ENCODE peak calls at places on chromosomes 13 and 19, in six cellular contexts. One of them, this sample, is unnamed.

GRCh38 chr19:32789429-32789828 is 69.9 kb downstream of the TDRD12 start:
- DNase-seq in fibroblast of lung: no peak
- DNase-seq in effector memory CD4-positive, alpha-beta T cell: no peak
- DNase-seq in naive thymus-derived CD4-positive, alpha-beta T cell: no peak
- DNase-seq in mesendoderm: no peak
- DNase-seq in sigmoid colon: no peak
- DNase-seq in this sample: no peak

GRCh38 chr13:57672168-57672567 is 40.6 kb downstream of the PCDH17 start:
- DNase-seq in naive thymus-derived CD4-positive, alpha-beta T cell: no peak
- DNase-seq in mesendoderm: no peak
- DNase-seq in effector memory CD4-positive, alpha-beta T cell: no peak
- DNase-seq in sigmoid colon: no peak
- DNase-seq in fibroblast of lung: no peak
- DNase-seq in this sample: no peak

GRCh38 chr19:5434970-5435641 is 20.1 kb upstream of the ZNRF4 start:
- DNase-seq in fibroblast of lung: peak
- DNase-seq in effector memory CD4-positive, alpha-beta T cell: no peak
- DNase-seq in mesendoderm: peak
- DNase-seq in naive thymus-derived CD4-positive, alpha-beta T cell: no peak
- DNase-seq in sigmoid colon: no peak
- DNase-seq in this sample: no peak

GRCh38 chr13:29925457-29925856 is 75.0 kb upstream of the UBL3 start:
- DNase-seq in sigmoid colon: peak
- DNase-seq in fibroblast of lung: peak
- DNase-seq in effector memory CD4-positive, alpha-beta T cell: no peak
- DNase-seq in naive thymus-derived CD4-positive, alpha-beta T cell: no peak
- DNase-seq in mesendoderm: no peak
- DNase-seq in this sample: peak

GRCh38 chr19:48341006-48341405 is 15.7 kb downstream of the EMP3 start:
- DNase-seq in naive thymus-derived CD4-positive, alpha-beta T cell: no peak
- DNase-seq in fibroblast of lung: no peak
- DNase-seq in mesendoderm: no peak
- DNase-seq in effector memory CD4-positive, alpha-beta T cell: no peak
- DNase-seq in sigmoid colon: no peak
- DNase-seq in this sample: no peak

GRCh38 chr13:65090191-65090590 is 2139.9 kb downstream of the PCDH9 start:
- DNase-seq in sigmoid colon: no peak
- DNase-seq in mesendoderm: no peak
- DNase-seq in naive thymus-derived CD4-positive, alpha-beta T cell: no peak
- DNase-seq in fibroblast of lung: no peak
- DNase-seq in effector memory CD4-positive, alpha-beta T cell: no peak
- DNase-seq in this sample: no peak

GRCh38 chr13:94217370-94217769 is 262.1 kb downstream of the DCT start:
- DNase-seq in naive thymus-derived CD4-positive, alpha-beta T cell: no peak
- DNase-seq in fibroblast of lung: no peak
- DNase-seq in mesendoderm: no peak
- DNase-seq in sigmoid colon: no peak
- DNase-seq in effector memory CD4-positive, alpha-beta T cell: no peak
- DNase-seq in this sample: no peak

GRCh38 chr19:4399871-4400768 is at the start of gene SH3GL1:
- DNase-seq in mesendoderm: peak
- DNase-seq in effector memory CD4-positive, alpha-beta T cell: peak
- DNase-seq in sigmoid colon: peak
- DNase-seq in fibroblast of lung: peak
- DNase-seq in naive thymus-derived CD4-positive, alpha-beta T cell: peak
- DNase-seq in this sample: peak

GRCh38 chr13:103324641-103325040 is 258.4 kb upstream of the SLC10A2 start:
- DNase-seq in naive thymus-derived CD4-positive, alpha-beta T cell: no peak
- DNase-seq in mesendoderm: no peak
- DNase-seq in sigmoid colon: no peak
- DNase-seq in fibroblast of lung: no peak
- DNase-seq in effector memory CD4-positive, alpha-beta T cell: no peak
- DNase-seq in this sample: no peak

GRCh38 chr13:52837850-52838249 is 10.6 kb downstream of the PCDH8 start:
- DNase-seq in fibroblast of lung: no peak
- DNase-seq in sigmoid colon: no peak
- DNase-seq in naive thymus-derived CD4-positive, alpha-beta T cell: no peak
- DNase-seq in mesendoderm: peak
- DNase-seq in effector memory CD4-positive, alpha-beta T cell: no peak
- DNase-seq in this sample: no peak

GRCh38 chr19:57620673-57621348 is 6.8 kb downstream of the ZNF134 start:
- DNase-seq in fibroblast of lung: peak
- DNase-seq in naive thymus-derived CD4-positive, alpha-beta T cell: no peak
- DNase-seq in sigmoid colon: no peak
- DNase-seq in effector memory CD4-positive, alpha-beta T cell: no peak
- DNase-seq in mesendoderm: peak
- DNase-seq in this sample: no peak

GRCh38 chr19:46559203-46559602 is 41.9 kb upstream of the CALM3 start:
- DNase-seq in effector memory CD4-positive, alpha-beta T cell: no peak
- DNase-seq in mesendoderm: no peak
- DNase-seq in sigmoid colon: no peak
- DNase-seq in fibroblast of lung: no peak
- DNase-seq in naive thymus-derived CD4-positive, alpha-beta T cell: no peak
- DNase-seq in this sample: no peak

GRCh38 chr13:111317042-111317550 is 3.3 kb upstream of the TEX29 start:
- DNase-seq in fibroblast of lung: no peak
- DNase-seq in naive thymus-derived CD4-positive, alpha-beta T cell: no peak
- DNase-seq in effector memory CD4-positive, alpha-beta T cell: no peak
- DNase-seq in mesendoderm: no peak
- DNase-seq in sigmoid colon: no peak
- DNase-seq in this sample: no peak

GRCh38 chr13:21075303-21076264 is 14.2 kb upstream of the LATS2 start:
- DNase-seq in mesendoderm: peak
- DNase-seq in effector memory CD4-positive, alpha-beta T cell: no peak
- DNase-seq in naive thymus-derived CD4-positive, alpha-beta T cell: peak
- DNase-seq in fibroblast of lung: peak
- DNase-seq in sigmoid colon: peak
- DNase-seq in this sample: peak

GRCh38 chr13:70703755-70704154 is 595.5 kb upstream of the KLHL1 start:
- DNase-seq in effector memory CD4-positive, alpha-beta T cell: no peak
- DNase-seq in naive thymus-derived CD4-positive, alpha-beta T cell: no peak
- DNase-seq in mesendoderm: no peak
- DNase-seq in sigmoid colon: no peak
- DNase-seq in fibroblast of lung: peak
- DNase-seq in this sample: no peak

GRCh38 chr19:52533901-52534300 is 6.4 kb downstream of the ZNF808 start:
- DNase-seq in mesendoderm: peak
- DNase-seq in naive thymus-derived CD4-positive, alpha-beta T cell: no peak
- DNase-seq in fibroblast of lung: no peak
- DNase-seq in effector memory CD4-positive, alpha-beta T cell: no peak
- DNase-seq in sigmoid colon: no peak
- DNase-seq in this sample: peak
- H3K4me3 ChIP-seq in mesendoderm: no peak
- H3K4me3 ChIP-seq in naive thymus-derived CD4-positive, alpha-beta T cell: no peak
- H3K4me3 ChIP-seq in fibroblast of lung: no peak
- H3K4me3 ChIP-seq in effector memory CD4-positive, alpha-beta T cell: no peak
- H3K4me3 ChIP-seq in sigmoid colon: no peak
- H3K4me3 ChIP-seq in this sample: no peak

GRCh38 chr19:12482505-12482886 is 2.1 kb downstream of the ZNF709 start:
- DNase-seq in sigmoid colon: no peak
- DNase-seq in fibroblast of lung: no peak
- DNase-seq in effector memory CD4-positive, alpha-beta T cell: no peak
- DNase-seq in naive thymus-derived CD4-positive, alpha-beta T cell: no peak
- DNase-seq in mesendoderm: no peak
- DNase-seq in this sample: no peak
- H3K4me3 ChIP-seq in sigmoid colon: no peak
- H3K4me3 ChIP-seq in fibroblast of lung: no peak
- H3K4me3 ChIP-seq in effector memory CD4-positive, alpha-beta T cell: no peak
- H3K4me3 ChIP-seq in naive thymus-derived CD4-positive, alpha-beta T cell: no peak
- H3K4me3 ChIP-seq in mesendoderm: no peak
- H3K4me3 ChIP-seq in this sample: no peak

GRCh38 chr19:41565384-41565730 is 10.6 kb upstream of the CEACAM21 start:
- DNase-seq in mesendoderm: peak
- DNase-seq in naive thymus-derived CD4-positive, alpha-beta T cell: no peak
- DNase-seq in fibroblast of lung: no peak
- DNase-seq in sigmoid colon: no peak
- DNase-seq in effector memory CD4-positive, alpha-beta T cell: no peak
- DNase-seq in this sample: no peak
- H3K4me3 ChIP-seq in mesendoderm: no peak
- H3K4me3 ChIP-seq in naive thymus-derived CD4-positive, alpha-beta T cell: no peak
- H3K4me3 ChIP-seq in fibroblast of lung: no peak
- H3K4me3 ChIP-seq in sigmoid colon: no peak
- H3K4me3 ChIP-seq in effector memory CD4-positive, alpha-beta T cell: no peak
- H3K4me3 ChIP-seq in this sample: no peak

DNA sequence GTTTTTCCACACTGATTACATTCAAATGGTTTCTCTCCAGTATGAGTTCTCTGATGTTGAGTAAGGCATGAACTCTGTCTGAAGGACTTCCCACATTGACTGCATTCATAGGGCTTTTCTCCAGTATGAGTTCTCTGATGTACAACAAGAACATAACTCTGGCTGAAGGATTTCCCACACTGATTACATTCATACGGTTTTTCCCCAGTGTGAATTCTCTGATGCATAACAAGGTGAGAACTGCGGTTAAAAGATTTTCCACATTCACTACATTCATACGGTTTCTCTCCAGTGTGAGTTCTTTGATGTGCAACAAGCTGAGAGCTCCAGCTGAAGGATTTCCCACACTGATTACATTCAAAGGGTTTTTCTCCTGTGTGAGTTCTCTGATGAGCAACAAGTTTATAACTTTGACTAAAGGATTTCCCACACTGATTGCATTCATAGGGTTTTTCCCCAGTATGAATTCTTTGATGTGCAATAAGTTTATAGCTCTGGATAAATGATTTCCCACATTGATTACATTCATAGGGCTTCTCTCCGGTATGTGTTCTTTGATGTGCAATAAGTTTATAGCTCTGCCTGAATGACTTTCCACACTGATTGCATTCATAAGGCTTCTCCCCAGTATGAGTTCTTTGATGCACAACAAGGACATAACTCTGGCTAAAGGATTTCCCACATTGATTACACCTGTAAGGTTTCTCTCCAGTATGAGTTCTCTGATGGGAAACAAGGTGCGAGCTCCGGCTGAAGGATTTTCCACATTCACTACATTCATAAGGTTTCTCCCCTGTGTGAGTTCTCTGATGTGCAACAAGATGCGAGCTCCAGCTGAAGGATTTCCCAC is 23.5 kb downstream of the ZNF180 start:
- DNase-seq in fibroblast of lung: peak
- DNase-seq in naive thymus-derived CD4-positive, alpha-beta T cell: no peak
- DNase-seq in mesendoderm: peak
- DNase-seq in effector memory CD4-positive, alpha-beta T cell: no peak
- DNase-seq in sigmoid colon: no peak
- DNase-seq in this sample: no peak
- H3K4me3 ChIP-seq in fibroblast of lung: no peak
- H3K4me3 ChIP-seq in naive thymus-derived CD4-positive, alpha-beta T cell: peak
- H3K4me3 ChIP-seq in mesendoderm: peak
- H3K4me3 ChIP-seq in effector memory CD4-positive, alpha-beta T cell: no peak
- H3K4me3 ChIP-seq in sigmoid colon: no peak
- H3K4me3 ChIP-seq in this sample: no peak

GRCh38 chr19:17942181-17942580 is 9.4 kb downstream of the CCDC124 start:
- DNase-seq in naive thymus-derived CD4-positive, alpha-beta T cell: no peak
- DNase-seq in sigmoid colon: no peak
- DNase-seq in effector memory CD4-positive, alpha-beta T cell: no peak
- DNase-seq in mesendoderm: no peak
- DNase-seq in fibroblast of lung: no peak
- DNase-seq in this sample: no peak

GRCh38 chr19:17944301-17944700 is 11.5 kb downstream of the CCDC124 start:
- DNase-seq in fibroblast of lung: peak
- DNase-seq in mesendoderm: no peak
- DNase-seq in naive thymus-derived CD4-positive, alpha-beta T cell: no peak
- DNase-seq in effector memory CD4-positive, alpha-beta T cell: no peak
- DNase-seq in sigmoid colon: peak
- DNase-seq in this sample: no peak

GRCh38 chr19:17946965-17947784 is 14.4 kb downstream of the CCDC124 start:
- DNase-seq in mesendoderm: peak
- DNase-seq in naive thymus-derived CD4-positive, alpha-beta T cell: no peak
- DNase-seq in sigmoid colon: no peak
- DNase-seq in effector memory CD4-positive, alpha-beta T cell: peak
- DNase-seq in fibroblast of lung: no peak
- DNase-seq in this sample: no peak

GRCh38 chr19:17942582-17943283 is 9.9 kb downstream of the CCDC124 start:
- DNase-seq in sigmoid colon: no peak
- DNase-seq in fibroblast of lung: no peak
- DNase-seq in naive thymus-derived CD4-positive, alpha-beta T cell: no peak
- DNase-seq in effector memory CD4-positive, alpha-beta T cell: no peak
- DNase-seq in mesendoderm: peak
- DNase-seq in this sample: no peak

GRCh38 chr19:17943284-17944221 is 10.7 kb downstream of the CCDC124 start:
- DNase-seq in naive thymus-derived CD4-positive, alpha-beta T cell: no peak
- DNase-seq in fibroblast of lung: no peak
- DNase-seq in sigmoid colon: no peak
- DNase-seq in effector memory CD4-positive, alpha-beta T cell: no peak
- DNase-seq in mesendoderm: peak
- DNase-seq in this sample: no peak
- H3K4me3 ChIP-seq in naive thymus-derived CD4-positive, alpha-beta T cell: no peak
- H3K4me3 ChIP-seq in fibroblast of lung: no peak
- H3K4me3 ChIP-seq in sigmoid colon: no peak
- H3K4me3 ChIP-seq in effector memory CD4-positive, alpha-beta T cell: no peak
- H3K4me3 ChIP-seq in mesendoderm: no peak
- H3K4me3 ChIP-seq in this sample: no peak

DNA sequence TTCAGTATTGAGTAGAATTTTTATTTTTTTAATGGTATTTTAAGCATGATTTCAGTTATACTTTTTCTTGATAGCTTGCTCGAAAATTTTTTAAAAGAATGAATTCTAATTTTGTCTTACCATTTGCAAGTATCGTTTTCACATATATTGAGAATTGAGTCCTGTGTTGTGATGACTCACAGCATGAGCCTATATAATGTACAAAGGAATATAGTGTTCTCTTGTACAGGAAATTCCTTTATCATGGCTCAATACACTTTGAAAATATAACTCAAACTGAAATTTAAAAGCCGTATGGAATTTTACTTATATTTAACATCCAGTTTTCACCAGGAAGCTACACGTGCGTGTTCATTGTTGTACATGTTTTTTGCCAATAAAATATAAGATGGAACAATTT is 161.1 kb upstream of the TMTC4 start:
- DNase-seq in mesendoderm: no peak
- DNase-seq in naive thymus-derived CD4-positive, alpha-beta T cell: no peak
- DNase-seq in effector memory CD4-positive, alpha-beta T cell: no peak
- DNase-seq in fibroblast of lung: no peak
- DNase-seq in sigmoid colon: no peak
- DNase-seq in this sample: no peak
- H3K4me3 ChIP-seq in mesendoderm: no peak
- H3K4me3 ChIP-seq in naive thymus-derived CD4-positive, alpha-beta T cell: no peak
- H3K4me3 ChIP-seq in effector memory CD4-positive, alpha-beta T cell: no peak
- H3K4me3 ChIP-seq in fibroblast of lung: no peak
- H3K4me3 ChIP-seq in sigmoid colon: no peak
- H3K4me3 ChIP-seq in this sample: no peak

DNA sequence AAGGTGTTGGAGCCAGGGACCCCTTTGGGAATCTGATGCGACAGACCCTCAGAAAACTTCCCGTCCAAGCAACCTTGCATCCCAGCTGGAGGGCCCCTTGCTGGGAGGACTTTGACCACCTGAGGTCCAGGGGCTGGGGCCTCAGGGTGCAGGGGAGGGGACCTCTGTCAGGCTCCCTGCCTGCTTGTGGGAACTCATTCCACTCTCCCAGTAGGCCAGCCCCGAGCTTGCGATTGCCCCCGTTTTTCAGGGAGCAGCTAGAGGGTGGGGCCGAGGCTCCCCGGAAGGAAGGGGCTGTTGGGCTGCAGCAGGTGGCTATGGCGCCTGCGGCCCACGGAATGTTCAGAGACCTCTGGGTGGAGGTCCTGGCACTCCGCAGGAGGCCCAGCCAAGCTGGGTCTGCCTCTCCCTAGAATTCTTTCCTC is 2.8 kb downstream of the GNA11 start:
- DNase-seq in effector memory CD4-positive, alpha-beta T cell: no peak
- DNase-seq in fibroblast of lung: no peak
- DNase-seq in naive thymus-derived CD4-positive, alpha-beta T cell: no peak
- DNase-seq in mesendoderm: no peak
- DNase-seq in sigmoid colon: no peak
- DNase-seq in this sample: no peak
- H3K4me3 ChIP-seq in effector memory CD4-positive, alpha-beta T cell: no peak
- H3K4me3 ChIP-seq in fibroblast of lung: peak
- H3K4me3 ChIP-seq in naive thymus-derived CD4-positive, alpha-beta T cell: no peak
- H3K4me3 ChIP-seq in mesendoderm: no peak
- H3K4me3 ChIP-seq in sigmoid colon: peak
- H3K4me3 ChIP-seq in this sample: peak